ENCODE peak calls at places on chromosomes 4 and X, in ten cellular contexts. B is MV-4-11; J is CD4-positive, alpha-beta T cell; Y is NCI-H1105; R is choroid plexus epithelial cell; G is NCI-H1436; Z is amygdala; P is GM19239; N is DMS 273 treated with DMSO at 0.1 percent for 48 hours; S is H54. Q is an unnamed sample.

GRCh38 chr4:147733614-147734344 is 1.9 kb downstream of the ARHGAP10 start:
- DNase-seq in B (no peak), J (no peak), Y (no peak), R (peak), G (no peak), Z (no peak), P (no peak), N (peak), S (no peak), Q (no peak)

GRCh38 chr4:42554072-42554471 is 102.8 kb downstream of the ATP8A1 start:
- DNase-seq in B (no peak), J (no peak), Y (no peak), R (no peak), G (no peak), Z (no peak), P (no peak), N (no peak), S (no peak), Q (no peak)

GRCh38 chr4:182301736-182302135 is 58.5 kb downstream of the TENM3 start:
- DNase-seq in B (no peak), J (no peak), Y (no peak), R (no peak), G (no peak), Z (no peak), P (no peak), N (no peak), S (no peak), Q (no peak)

GRCh38 chr4:144633215-144633614 is 12.7 kb upstream of the HHIP start:
- DNase-seq in B (peak), J (no peak), Y (no peak), R (no peak), G (no peak), Z (no peak), P (no peak), N (no peak), S (no peak), Q (no peak)

GRCh38 chr4:42519803-42520417 is 122.6 kb downstream of the SHISA3 start:
- DNase-seq in B (peak), J (no peak), Y (no peak), R (peak), G (peak), Z (peak), P (no peak), N (no peak), S (no peak), Q (peak)

GRCh38 chr4:56821394-56822263 is at the start of gene SPINK2:
- DNase-seq in B (no peak), J (peak), Y (peak), R (no peak), G (peak), Z (no peak), P (peak), N (no peak), S (no peak), Q (no peak)

GRCh38 chrX:153351981-153352380 is 18.0 kb downstream of the ZNF275 start:
- DNase-seq in B (no peak), J (no peak), Y (no peak), R (no peak), G (peak), Z (no peak), P (no peak), N (no peak), S (no peak), Q (no peak)

GRCh38 chr4:134787315-134787714 is 585.7 kb upstream of the PABPC4L start:
- DNase-seq in B (no peak), J (no peak), Y (no peak), R (peak), G (no peak), Z (no peak), P (no peak), N (no peak), S (no peak), Q (no peak)